ENCODE peak calls at places on chromosomes 5 and 9, in four cellular contexts. A, Q, R and G are unnamed samples.
A peak's percentile ranks its signal among the peaks of the same experiment; 100 is the strongest.

GRCh38 chr9:87959916-87960581 is 14.3 kb downstream of the CDK20 start:
- DNase-seq in A (no peak), R (peak; percentile 83), Q (peak; percentile 57), G (no peak)

GRCh38 chr9:88973281-88974045 is 17.8 kb upstream of the S1PR3 start:
- DNase-seq in A (peak; percentile 50), Q (no peak), R (no peak), G (peak; percentile 38)

GRCh38 chr5:159908201-159908940 is 7.9 kb upstream of the ADRA1B start:
- DNase-seq in A (no peak), R (no peak), Q (no peak), G (no peak)

GRCh38 chr5:36878421-36879088 is 2.0 kb downstream of the NIPBL start:
- DNase-seq in Q (no peak), A (no peak), R (peak; percentile 57), G (no peak)

GRCh38 chr9:99368341-99369326 is 146.6 kb downstream of the SEC61B start:
- DNase-seq in A (peak; percentile 88), R (peak; percentile 83), Q (peak; percentile 10), G (no peak)

GRCh38 chr9:10059044-10059443 is 553.8 kb downstream of the PTPRD start:
- DNase-seq in R (peak; percentile 28), Q (no peak), A (no peak), G (no peak)

GRCh38 chr5:156686816-156687215 is 163.3 kb upstream of the PPP1R2B start:
- DNase-seq in Q (no peak), A (no peak), R (no peak), G (no peak)

GRCh38 chr9:32672478-32672877 is 37.0 kb upstream of the TAF1L start:
- DNase-seq in Q (no peak), A (no peak), R (peak; percentile 79), G (no peak)

GRCh38 chr5:109307996-109308395 is 101.8 kb downstream of the PJA2 start:
- DNase-seq in A (no peak), R (no peak), Q (no peak), G (no peak)

GRCh38 chr5:7372399-7372798 is 23.5 kb upstream of the ADCY2 start:
- DNase-seq in R (no peak), A (no peak), Q (no peak), G (no peak)

GRCh38 chr9:133048595-133048994 is 13.2 kb upstream of the CEL start:
- DNase-seq in Q (peak; percentile 31), R (peak; percentile 11), A (no peak), G (no peak)

GRCh38 chr9:17609312-17610005 is 30.6 kb downstream of the SH3GL2 start:
- DNase-seq in A (no peak), R (no peak), Q (no peak), G (no peak)

GRCh38 chr5:34411470-34412346 is 244.4 kb upstream of the RAI14 start:
- DNase-seq in A (no peak), Q (no peak), R (peak; percentile 47), G (no peak)

GRCh38 chr5:132776932-132777208 is 169 bp downstream of the SEPTIN8 start:
- DNase-seq in Q (no peak), R (no peak), A (no peak), G (no peak)
- TF ChIP-seq POLR2A in Q (no peak), R (no peak), A (no peak), G (no peak)

GRCh38 chr5:135319928-135320606 is 79.0 kb downstream of the MACROH2A1 start:
- DNase-seq in Q (no peak), R (no peak), A (peak; percentile 78), G (no peak)
- TF ChIP-seq CTCF in Q (peak; percentile 6), R (no peak), A (no peak), G (no peak)

DNA sequence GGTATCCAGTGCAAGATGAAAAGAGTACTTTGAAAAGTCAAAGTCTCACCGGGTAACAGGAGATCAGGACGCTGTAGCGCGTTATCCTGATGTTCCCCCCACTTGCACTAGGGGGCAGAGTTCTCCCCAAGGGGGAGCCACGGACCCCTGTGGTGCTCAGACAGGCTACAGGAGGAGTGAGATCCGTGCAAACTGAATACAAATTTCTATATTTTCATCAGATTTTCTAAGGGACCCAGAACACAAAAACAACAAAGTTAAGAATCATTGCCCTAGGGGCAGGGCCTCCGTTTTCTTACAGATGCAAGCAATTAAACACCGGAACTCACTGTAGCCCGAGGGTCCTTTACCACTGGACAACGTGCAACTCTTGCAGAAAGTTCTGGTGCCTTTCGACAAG is 2.0 kb downstream of the MYO10 start:
- DNase-seq in A (peak; percentile 90), Q (peak; percentile 79), R (peak; percentile 80), G (no peak)
- TF ChIP-seq POLR2A in A (no peak), Q (no peak), R (peak; percentile 74), G (no peak)

DNA sequence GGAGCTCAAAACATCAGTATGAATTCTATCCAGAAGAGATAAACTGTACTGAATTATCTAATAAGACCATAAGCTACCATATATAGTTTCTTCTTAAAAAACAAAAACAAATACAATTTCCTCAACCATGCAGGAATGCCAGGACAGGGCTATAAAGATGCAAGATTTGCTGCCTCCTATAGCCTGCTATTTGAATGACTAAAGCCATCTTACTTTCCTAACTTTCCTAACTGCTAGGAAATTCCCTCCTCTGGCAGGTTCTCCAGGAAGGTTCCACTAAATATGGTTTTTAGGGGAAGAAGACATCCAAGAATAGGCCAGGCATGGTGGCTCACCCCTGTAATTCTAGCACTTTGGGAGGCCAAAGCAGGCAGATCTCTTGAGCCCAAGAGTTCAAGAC is 15.1 kb downstream of the KIF27 start:
- DNase-seq in A (no peak), R (no peak), Q (no peak), G (no peak)
- TF ChIP-seq CTCF in A (no peak), R (peak; percentile 19), Q (no peak), G (no peak)

GRCh38 chr5:122118356-122118948 is 10.9 kb upstream of the ZNF474 start:
- DNase-seq in Q (no peak), R (no peak), A (no peak), G (no peak)

GRCh38 chr5:122111513-122111912 is 17.8 kb upstream of the ZNF474 start:
- DNase-seq in R (no peak), Q (no peak), A (no peak), G (no peak)

GRCh38 chr5:122110990-122111389 is 18.4 kb upstream of the ZNF474 start:
- DNase-seq in R (no peak), Q (no peak), A (no peak), G (no peak)

GRCh38 chr5:122112063-122112462 is 17.3 kb upstream of the ZNF474 start:
- DNase-seq in Q (no peak), A (no peak), R (no peak), G (no peak)

DNA sequence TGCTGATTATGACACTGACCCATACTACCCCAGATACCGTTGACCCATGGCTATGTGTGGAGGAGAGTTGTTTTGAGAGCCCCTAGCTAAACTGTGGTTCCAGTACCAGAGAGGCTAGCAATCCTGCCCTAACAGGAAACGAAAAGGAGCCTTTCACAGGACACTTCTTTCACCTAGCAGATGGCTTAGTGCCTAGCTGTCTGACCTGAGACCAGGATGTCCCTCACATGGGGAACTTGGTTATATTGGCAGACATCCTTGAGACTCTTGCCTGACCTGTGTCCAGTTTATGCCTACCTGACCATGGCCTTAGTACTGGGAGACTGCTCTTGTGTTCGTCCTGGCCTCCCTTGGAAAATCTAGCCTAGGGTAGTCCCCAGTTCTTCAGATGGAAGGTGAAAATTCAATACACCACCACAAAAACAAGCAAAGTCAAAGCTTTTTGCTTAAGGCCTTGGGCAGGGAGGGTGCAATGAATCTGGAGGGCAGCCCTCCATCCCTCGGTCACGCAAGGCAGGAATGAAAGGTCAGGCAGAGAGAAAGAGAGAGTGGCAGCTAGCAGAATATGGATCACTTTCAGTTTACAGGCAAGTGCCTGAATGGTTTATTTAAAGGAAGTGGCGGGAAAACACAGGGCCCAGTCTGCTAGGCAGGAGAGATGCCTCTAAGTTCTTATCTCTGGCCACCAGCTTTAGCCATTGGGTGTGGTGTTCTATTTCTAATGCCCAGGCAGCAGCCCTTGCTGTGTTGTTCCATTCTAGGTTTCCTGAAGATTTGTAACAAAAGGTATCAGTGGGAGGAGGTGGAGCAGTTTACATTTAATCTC is 16.4 kb upstream of the ZNF474 start:
- DNase-seq in R (no peak), Q (no peak), A (no peak), G (no peak)
- TF ChIP-seq POLR2A in R (no peak), Q (no peak), A (no peak), G (no peak)

GRCh38 chr9:137464291-137464999 is 5.3 kb upstream of the NSMF start:
- DNase-seq in R (no peak), A (peak; percentile 86), Q (no peak), G (peak; percentile 60)
- TF ChIP-seq CTCF in R (no peak), A (no peak), Q (no peak), G (no peak)

DNA sequence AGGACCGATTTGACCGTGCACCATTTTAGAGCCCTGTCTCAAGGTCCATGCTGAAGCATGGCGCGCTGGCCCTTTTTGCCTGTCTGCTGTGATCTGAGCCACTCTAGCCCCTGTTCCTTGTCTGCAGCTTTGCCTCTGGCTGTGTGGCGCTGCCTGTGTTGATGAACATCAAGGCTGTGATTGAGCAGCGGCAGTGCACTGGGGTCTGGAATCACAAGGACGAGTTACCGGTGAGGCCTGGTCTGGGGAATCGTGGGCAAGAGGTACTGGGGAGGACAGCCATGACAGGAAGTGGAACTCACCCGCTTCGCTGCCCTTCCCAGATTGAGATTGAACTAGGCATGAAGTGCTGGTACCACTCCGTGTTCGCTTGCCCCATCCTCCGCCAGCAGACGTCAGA is 6.3 kb downstream of the NHP2 start:
- DNase-seq in A (no peak), R (no peak), Q (no peak), G (no peak)
- TF ChIP-seq POLR2A in A (no peak), R (no peak), Q (no peak), G (no peak)

DNA sequence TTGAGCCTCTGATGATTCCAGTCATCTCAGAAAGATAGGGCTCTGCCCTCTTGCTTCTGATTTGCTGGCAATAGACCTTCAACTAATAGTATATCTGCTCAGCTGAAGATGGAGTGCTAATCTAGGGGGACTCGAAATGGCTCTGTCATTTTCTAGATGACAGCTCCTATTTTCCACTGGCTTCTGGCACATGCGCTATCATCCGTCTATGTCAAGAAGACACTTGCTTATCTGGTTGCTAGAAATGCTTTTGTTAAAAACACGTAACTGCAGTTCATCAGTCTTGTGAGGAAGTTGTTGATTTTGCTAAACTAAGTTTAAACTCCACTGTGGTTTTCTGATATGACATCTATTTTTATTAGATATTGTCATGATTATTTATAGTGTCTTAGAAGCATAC is 265.5 kb upstream of the ZNF608 start:
- DNase-seq in A (no peak), R (no peak), Q (no peak), G (no peak)
- TF ChIP-seq CTCF in A (no peak), R (no peak), Q (no peak), G (no peak)

GRCh38 chr5:2166979-2167377 is 284.3 kb upstream of the IRX4 start:
- DNase-seq in A (no peak), R (no peak), Q (no peak), G (peak; percentile 60)
- TF ChIP-seq POLR2A in A (no peak), R (no peak), Q (no peak), G (no peak)